ENCODE peak calls at places on chromosomes 1 and 21, in four cellular contexts. One of them, this sample, is unnamed.

GRCh38 chr1:100532645-100533044 is 5.3 kb upstream of the GPR88 start:
- DNase-seq in HCT116: no peak
- DNase-seq in HepG2: no peak
- DNase-seq in SK-N-SH: no peak
- DNase-seq in this sample: no peak

GRCh38 chr1:155026154-155026553 is 7.4 kb downstream of the DCST2 start:
- DNase-seq in HCT116: no peak
- DNase-seq in HepG2: no peak
- DNase-seq in SK-N-SH: no peak
- DNase-seq in this sample: no peak

GRCh38 chr1:111789666-111790316 is 34.1 kb downstream of the DDX20 start:
- DNase-seq in HCT116: no peak
- DNase-seq in HepG2: no peak
- DNase-seq in SK-N-SH: no peak
- DNase-seq in this sample: no peak

GRCh38 chr1:175865041-175865766 is 121.8 kb upstream of the TNR start:
- DNase-seq in HCT116: no peak
- DNase-seq in HepG2: no peak
- DNase-seq in SK-N-SH: no peak
- DNase-seq in this sample: peak

GRCh38 chr1:209160230-209160629 is 423.3 kb upstream of the CAMK1G start:
- DNase-seq in HCT116: no peak
- DNase-seq in HepG2: no peak
- DNase-seq in SK-N-SH: no peak
- DNase-seq in this sample: no peak

GRCh38 chr1:224433671-224434446 is 738 bp downstream of the WDR26 start:
- DNase-seq in HCT116: no peak
- DNase-seq in HepG2: no peak
- DNase-seq in SK-N-SH: peak
- DNase-seq in this sample: no peak

GRCh38 chr1:209885403-209886218 is 52.4 kb upstream of the SYT14 start:
- DNase-seq in HCT116: no peak
- DNase-seq in HepG2: no peak
- DNase-seq in SK-N-SH: no peak
- DNase-seq in this sample: no peak

GRCh38 chr21:15005391-15005790 is 59.4 kb downstream of the NRIP1 start:
- DNase-seq in HCT116: no peak
- DNase-seq in HepG2: no peak
- DNase-seq in SK-N-SH: no peak
- DNase-seq in this sample: no peak

GRCh38 chr1:98278055-98278454 is 357.2 kb upstream of the DPYD start:
- DNase-seq in HCT116: no peak
- DNase-seq in HepG2: no peak
- DNase-seq in SK-N-SH: no peak
- DNase-seq in this sample: no peak

GRCh38 chr1:230495891-230496385 is 69.8 kb upstream of the PGBD5 start:
- DNase-seq in HCT116: no peak
- DNase-seq in HepG2: no peak
- DNase-seq in SK-N-SH: no peak
- DNase-seq in this sample: peak

GRCh38 chr1:244874974-244875579 is 10.7 kb upstream of the HNRNPU start:
- DNase-seq in HCT116: no peak
- DNase-seq in HepG2: no peak
- DNase-seq in SK-N-SH: no peak
- DNase-seq in this sample: no peak

GRCh38 chr1:20358761-20359263 is 68.1 kb downstream of the VWA5B1 start:
- DNase-seq in HCT116: no peak
- DNase-seq in HepG2: peak
- DNase-seq in SK-N-SH: peak
- DNase-seq in this sample: no peak

GRCh38 chr1:34800214-34800613 is 7.4 kb downstream of the GJA4 start:
- DNase-seq in HCT116: no peak
- DNase-seq in HepG2: no peak
- DNase-seq in SK-N-SH: no peak
- DNase-seq in this sample: no peak

GRCh38 chr1:147665521-147665920 is 4.8 kb downstream of the ACP6 start:
- DNase-seq in HCT116: no peak
- DNase-seq in HepG2: no peak
- DNase-seq in SK-N-SH: no peak
- DNase-seq in this sample: no peak

GRCh38 chr1:24896596-24897262 is 33.3 kb downstream of the RUNX3 start:
- DNase-seq in HCT116: no peak
- DNase-seq in HepG2: no peak
- DNase-seq in SK-N-SH: no peak
- DNase-seq in this sample: no peak

GRCh38 chr1:164598719-164599118 is 39.7 kb downstream of the PBX1 start:
- DNase-seq in HCT116: no peak
- DNase-seq in HepG2: no peak
- DNase-seq in SK-N-SH: no peak
- DNase-seq in this sample: peak

GRCh38 chr1:26862781-26863676 is at the start of gene SFN:
- DNase-seq in HCT116: peak
- DNase-seq in HepG2: peak
- DNase-seq in SK-N-SH: no peak
- DNase-seq in this sample: peak

GRCh38 chr1:68188644-68189340 is 43.5 kb downstream of the WLS start:
- DNase-seq in HCT116: no peak
- DNase-seq in HepG2: no peak
- DNase-seq in SK-N-SH: no peak
- DNase-seq in this sample: no peak

GRCh38 chr1:50564417-50564816 is 141.2 kb upstream of the DMRTA2 start:
- DNase-seq in HCT116: no peak
- DNase-seq in HepG2: no peak
- DNase-seq in SK-N-SH: no peak
- DNase-seq in this sample: no peak

GRCh38 chr1:201631037-201631436 is 92.1 kb downstream of the NAV1 start:
- DNase-seq in HCT116: no peak
- DNase-seq in HepG2: no peak
- DNase-seq in SK-N-SH: no peak
- DNase-seq in this sample: no peak

GRCh38 chr21:27244796-27245195 is 277.9 kb upstream of the ADAMTS5 start:
- DNase-seq in HCT116: no peak
- DNase-seq in HepG2: no peak
- DNase-seq in SK-N-SH: peak
- DNase-seq in this sample: no peak

GRCh38 chr21:42631142-42631541 is 22.3 kb upstream of the PDE9A start:
- DNase-seq in HCT116: no peak
- DNase-seq in HepG2: no peak
- DNase-seq in SK-N-SH: no peak
- DNase-seq in this sample: no peak

GRCh38 chr1:5992814-5993552 is 758 bp upstream of the NPHP4 start:
- DNase-seq in HCT116: no peak
- DNase-seq in HepG2: no peak
- DNase-seq in SK-N-SH: peak
- DNase-seq in this sample: peak

GRCh38 chr1:25631750-25632495 is 15.3 kb downstream of the MAN1C1 start:
- DNase-seq in HCT116: no peak
- DNase-seq in HepG2: no peak
- DNase-seq in SK-N-SH: no peak
- DNase-seq in this sample: no peak

GRCh38 chr1:169928438-169929209 is 34.9 kb upstream of the SCYL3 start:
- DNase-seq in HCT116: peak
- DNase-seq in HepG2: peak
- DNase-seq in SK-N-SH: peak
- DNase-seq in this sample: no peak

GRCh38 chr1:83619497-83619896 is 379.4 kb downstream of the TTLL7 start:
- DNase-seq in HCT116: no peak
- DNase-seq in HepG2: no peak
- DNase-seq in SK-N-SH: no peak
- DNase-seq in this sample: no peak

GRCh38 chr1:232114985-232115384 is 488.4 kb downstream of the DISC1 start:
- DNase-seq in HCT116: no peak
- DNase-seq in HepG2: no peak
- DNase-seq in SK-N-SH: peak
- DNase-seq in this sample: no peak

GRCh38 chr1:110877776-110878175 is 4.8 kb downstream of the CD53 start:
- DNase-seq in HCT116: no peak
- DNase-seq in HepG2: no peak
- DNase-seq in SK-N-SH: no peak
- DNase-seq in this sample: no peak

GRCh38 chr1:62356257-62356835 is 37.1 kb upstream of the KANK4 start:
- DNase-seq in HCT116: peak
- DNase-seq in HepG2: no peak
- DNase-seq in SK-N-SH: no peak
- DNase-seq in this sample: no peak

GRCh38 chr1:109944541-109944940 is 33.9 kb downstream of the CSF1 start:
- DNase-seq in HCT116: no peak
- DNase-seq in HepG2: no peak
- DNase-seq in SK-N-SH: no peak
- DNase-seq in this sample: no peak

GRCh38 chr1:178345238-178345637 is 151.5 kb downstream of the CLEC20A start:
- DNase-seq in HCT116: no peak
- DNase-seq in HepG2: peak
- DNase-seq in SK-N-SH: no peak
- DNase-seq in this sample: no peak

GRCh38 chr1:71766748-71767147 is 515.6 kb downstream of the NEGR1 start:
- DNase-seq in HCT116: no peak
- DNase-seq in HepG2: no peak
- DNase-seq in SK-N-SH: no peak
- DNase-seq in this sample: no peak

GRCh38 chr1:67684526-67685066 is 405 bp upstream of the GADD45A start:
- DNase-seq in HCT116: no peak
- DNase-seq in HepG2: no peak
- DNase-seq in SK-N-SH: no peak
- DNase-seq in this sample: no peak

GRCh38 chr1:4585705-4586104 is 68.7 kb upstream of the AJAP1 start:
- DNase-seq in HCT116: no peak
- DNase-seq in HepG2: no peak
- DNase-seq in SK-N-SH: no peak
- DNase-seq in this sample: no peak

GRCh38 chr1:245997471-245998258 is 509.4 kb downstream of the SMYD3 start:
- DNase-seq in HCT116: no peak
- DNase-seq in HepG2: no peak
- DNase-seq in SK-N-SH: no peak
- DNase-seq in this sample: peak

GRCh38 chr1:232628335-232629214 is 1.4 kb downstream of the SIPA1L2 start:
- DNase-seq in HCT116: no peak
- DNase-seq in HepG2: no peak
- DNase-seq in SK-N-SH: peak
- DNase-seq in this sample: peak

GRCh38 chr1:47627016-47627415 is 189.2 kb downstream of the FOXD2 start:
- DNase-seq in HCT116: no peak
- DNase-seq in HepG2: no peak
- DNase-seq in SK-N-SH: no peak
- DNase-seq in this sample: peak
- TF ChIP-seq JUND in HCT116: no peak
- TF ChIP-seq JUND in HepG2: no peak
- TF ChIP-seq JUND in SK-N-SH: no peak
- TF ChIP-seq JUND in this sample: no peak

GRCh38 chr1:92960395-92961130 is 699 bp downstream of the DIPK1A start:
- DNase-seq in HCT116: peak
- DNase-seq in HepG2: peak
- DNase-seq in SK-N-SH: peak
- DNase-seq in this sample: peak

GRCh38 chr1:92961131-92961895 is at the start of gene DIPK1A:
- DNase-seq in HCT116: peak
- DNase-seq in HepG2: peak
- DNase-seq in SK-N-SH: peak
- DNase-seq in this sample: peak

GRCh38 chr1:92965003-92965402 is 3.7 kb upstream of the DIPK1A start:
- DNase-seq in HCT116: no peak
- DNase-seq in HepG2: no peak
- DNase-seq in SK-N-SH: no peak
- DNase-seq in this sample: no peak

GRCh38 chr1:92958203-92958970 is 2.9 kb downstream of the DIPK1A start:
- DNase-seq in HCT116: no peak
- DNase-seq in HepG2: peak
- DNase-seq in SK-N-SH: no peak
- DNase-seq in this sample: no peak

DNA sequence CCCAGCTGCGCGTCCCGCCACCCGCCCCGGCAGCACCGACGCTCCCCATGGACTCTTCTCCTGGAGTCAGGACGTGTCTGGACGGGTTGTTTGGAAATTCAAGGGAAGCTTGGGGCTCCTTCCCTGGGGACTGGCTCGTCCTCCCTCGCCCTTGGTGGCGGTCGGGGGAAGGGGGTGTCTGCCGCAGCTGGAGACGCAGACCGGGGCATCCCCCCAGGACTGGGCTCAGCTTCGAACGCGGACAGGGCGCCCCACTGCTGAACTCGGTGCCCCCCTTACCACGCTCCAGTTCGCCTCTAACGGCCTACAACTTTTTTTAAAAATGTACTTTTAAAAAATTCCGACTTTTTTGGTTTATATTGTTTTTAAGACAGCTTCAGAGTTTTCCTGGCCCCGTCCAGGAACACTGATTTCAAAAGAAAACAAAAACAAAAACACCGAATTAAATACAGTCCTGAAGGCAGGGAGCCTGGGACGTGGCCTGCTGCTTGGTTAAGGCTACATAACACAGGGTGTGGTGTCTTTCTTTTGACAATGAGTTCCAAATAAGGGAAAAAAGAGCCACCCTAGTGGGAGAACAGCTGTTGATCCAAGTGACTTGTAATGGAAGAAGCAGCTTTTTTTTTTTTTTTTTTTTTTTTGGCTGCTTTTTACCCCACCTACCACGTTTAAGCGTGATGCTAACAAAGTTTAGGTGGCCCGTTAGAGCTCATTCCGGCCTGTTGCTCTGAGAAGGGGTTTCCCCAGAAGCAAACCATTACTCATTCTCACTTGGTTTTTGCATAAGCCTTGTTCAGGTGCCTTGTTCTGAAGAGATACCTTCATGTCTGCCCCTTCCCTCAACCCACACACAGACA is 862 bp upstream of the DIPK1A start:
- DNase-seq in HCT116: peak
- DNase-seq in HepG2: peak
- DNase-seq in SK-N-SH: peak
- DNase-seq in this sample: no peak
- TF ChIP-seq JUND in HCT116: no peak
- TF ChIP-seq JUND in HepG2: no peak
- TF ChIP-seq JUND in SK-N-SH: no peak
- TF ChIP-seq JUND in this sample: no peak

GRCh38 chr1:53605181-53605580 is 133.8 kb downstream of the GLIS1 start:
- DNase-seq in HCT116: no peak
- DNase-seq in HepG2: no peak
- DNase-seq in SK-N-SH: no peak
- DNase-seq in this sample: no peak

GRCh38 chr1:53606197-53607095 is 132.5 kb downstream of the GLIS1 start:
- DNase-seq in HCT116: no peak
- DNase-seq in HepG2: no peak
- DNase-seq in SK-N-SH: peak
- DNase-seq in this sample: no peak

GRCh38 chr1:53608071-53608470 is 130.9 kb downstream of the GLIS1 start:
- DNase-seq in HCT116: no peak
- DNase-seq in HepG2: no peak
- DNase-seq in SK-N-SH: no peak
- DNase-seq in this sample: no peak

GRCh38 chr1:53604291-53604919 is 134.6 kb downstream of the GLIS1 start:
- DNase-seq in HCT116: no peak
- DNase-seq in HepG2: no peak
- DNase-seq in SK-N-SH: no peak
- DNase-seq in this sample: no peak

GRCh38 chr1:53608676-53609075 is 130.3 kb downstream of the GLIS1 start:
- DNase-seq in HCT116: no peak
- DNase-seq in HepG2: no peak
- DNase-seq in SK-N-SH: no peak
- DNase-seq in this sample: no peak
- TF ChIP-seq JUND in HCT116: no peak
- TF ChIP-seq JUND in HepG2: no peak
- TF ChIP-seq JUND in SK-N-SH: no peak
- TF ChIP-seq JUND in this sample: no peak

GRCh38 chr21:34545079-34545884 is 33.3 kb upstream of the KCNE1 start:
- DNase-seq in HCT116: peak
- DNase-seq in HepG2: peak
- DNase-seq in SK-N-SH: no peak
- DNase-seq in this sample: peak
- TF ChIP-seq JUND in HCT116: no peak
- TF ChIP-seq JUND in HepG2: no peak
- TF ChIP-seq JUND in SK-N-SH: no peak
- TF ChIP-seq JUND in this sample: no peak

This sample was measured in T47D.